ENCODE peak calls at places on chromosome 10, in four cellular contexts. E is HCT116, S is cardiac muscle cell, Y is WTC11. N is an unnamed sample.

GRCh38 chr10:98886686-98887085 is 349.0 kb downstream of the HPSE2 start:
- DNase-seq in E (no peak), S (peak; percentile 40), Y (no peak), N (no peak)

GRCh38 chr10:110408943-110409342 is 88.8 kb upstream of the DUSP5 start:
- DNase-seq in E (no peak), S (no peak), Y (no peak), N (no peak)

GRCh38 chr10:123655763-123656162 is 10.4 kb upstream of the GPR26 start:
- DNase-seq in E (no peak), S (no peak), Y (peak; percentile 76), N (no peak)

GRCh38 chr10:90587081-90587491 is 270.8 kb downstream of the HTR7 start:
- DNase-seq in E (peak; percentile 94), S (peak; percentile 80), Y (no peak), N (no peak)

GRCh38 chr10:132571565-132572544 is 34.3 kb downstream of the INPP5A start:
- DNase-seq in E (peak; percentile 65), S (peak; percentile 75), Y (peak; percentile 56), N (no peak)

GRCh38 chr10:13928362-13928921 is 341.7 kb downstream of the PRPF18 start:
- DNase-seq in E (no peak), S (no peak), Y (no peak), N (no peak)

GRCh38 chr10:124917939-124918830 is 23.7 kb upstream of the ZRANB1 start:
- DNase-seq in E (no peak), S (peak; percentile 77), Y (no peak), N (peak; percentile 37)

GRCh38 chr10:110437761-110438341 is 59.9 kb upstream of the DUSP5 start:
- DNase-seq in E (no peak), S (no peak), Y (peak; percentile 5), N (no peak)

GRCh38 chr10:120336910-120337540 is 120.0 kb upstream of the PLPP4 start:
- DNase-seq in E (peak; percentile 51), S (peak; percentile 46), Y (peak; percentile 78), N (peak; percentile 80)

GRCh38 chr10:107814865-107815487 is 650.5 kb upstream of the SORCS1 start:
- DNase-seq in E (no peak), S (peak; percentile 58), Y (peak; percentile 67), N (peak; percentile 82)

GRCh38 chr10:52105301-52105700 is 208.8 kb upstream of the DKK1 start:
- DNase-seq in E (no peak), S (no peak), Y (no peak), N (no peak)